ENCODE peak calls at places on chromosome 5, in six cellular contexts. P is fibroblast of pulmonary artery, E is RWPE2, R is PC-9, W is sigmoid colon, O is fibroblast of lung. X is an unnamed sample.
A peak's percentile ranks its signal among the peaks of the same experiment; 100 is the strongest.

GRCh38 chr5:126358525-126358924 is 64.7 kb upstream of the GRAMD2B start:
- DNase-seq in W (no peak), P (no peak), O (peak; percentile 70), R (no peak), E (no peak), X (peak; percentile 39)

GRCh38 chr5:172853355-172853975 is 19.4 kb downstream of the ERGIC1 start:
- DNase-seq in W (no peak), O (peak; percentile 29), P (peak; percentile 59), E (no peak), R (no peak), X (no peak)

GRCh38 chr5:174311531-174312269 is 266.2 kb downstream of the NSG2 start:
- DNase-seq in R (peak; percentile 58), W (no peak), O (peak; percentile 50), P (peak; percentile 66), E (no peak), X (no peak)

GRCh38 chr5:154447074-154447725 is 1.4 kb downstream of the SAP30L start:
- DNase-seq in W (no peak), O (no peak), E (no peak), P (no peak), R (no peak), X (no peak)

GRCh38 chr5:111948517-111948916 is 191.5 kb upstream of the NREP start:
- DNase-seq in P (peak; percentile 94), W (no peak), O (peak; percentile 99), E (no peak), R (no peak), X (peak; percentile 84)

GRCh38 chr5:53089481-53089976 is 20.0 kb downstream of the MOCS2 start:
- DNase-seq in E (no peak), O (no peak), R (no peak), P (no peak), W (no peak), X (no peak)

GRCh38 chr5:53256746-53257145 is 147.2 kb upstream of the MOCS2 start:
- DNase-seq in R (peak; percentile 14), O (peak; percentile 98), E (peak; percentile 66), P (peak; percentile 77), W (no peak), X (peak; percentile 34)

GRCh38 chr5:141822134-141822533 is 56.1 kb downstream of the PCDH1 start:
- DNase-seq in W (no peak), R (no peak), O (peak; percentile 19), E (no peak), P (peak; percentile 56), X (no peak)

GRCh38 chr5:115415143-115415491 is 118.7 kb upstream of the CCDC112 start:
- DNase-seq in E (no peak), R (peak; percentile 56), O (peak; percentile 87), P (peak; percentile 92), W (no peak), X (peak; percentile 46)

GRCh38 chr5:54091416-54092130 is 218.8 kb downstream of the ARL15 start:
- DNase-seq in W (peak; percentile 70), R (no peak), O (peak; percentile 52), P (no peak), E (peak; percentile 78), X (no peak)

GRCh38 chr5:74919487-74919886 is 53.3 kb upstream of the FAM169A start:
- DNase-seq in R (no peak), P (peak; percentile 76), W (no peak), O (peak; percentile 58), E (no peak), X (peak; percentile 56)

GRCh38 chr5:157175071-157175612 is 5.5 kb upstream of the ITK start:
- DNase-seq in W (no peak), P (no peak), R (no peak), E (no peak), O (no peak), X (no peak)

GRCh38 chr5:132283423-132284043 is 10.7 kb upstream of the SLC22A4 start:
- DNase-seq in O (peak; percentile 60), W (no peak), P (peak; percentile 69), E (no peak), R (no peak), X (peak; percentile 54)

GRCh38 chr5:10987291-10987806 is 226.3 kb upstream of the DAP start:
- DNase-seq in W (no peak), P (no peak), R (no peak), O (no peak), E (no peak), X (no peak)

GRCh38 chr5:81209869-81210268 is 23.3 kb upstream of the CKMT2 start:
- DNase-seq in W (no peak), P (no peak), E (no peak), O (no peak), R (no peak), X (no peak)

GRCh38 chr5:141597814-141598213 is 21.0 kb downstream of the DIAPH1 start:
- DNase-seq in O (no peak), E (no peak), P (no peak), W (no peak), R (no peak), X (no peak)

GRCh38 chr5:169100735-169101075 is 200.2 kb downstream of the SLIT3 start:
- DNase-seq in R (no peak), W (no peak), P (no peak), O (peak; percentile 84), E (no peak), X (peak; percentile 38)

GRCh38 chr5:92613546-92613945 is 967.5 kb downstream of the NR2F1-AS1 start:
- DNase-seq in E (no peak), W (no peak), R (no peak), O (peak; percentile 79), P (peak; percentile 11), X (peak; percentile 35)

GRCh38 chr5:157301066-157301465 is 35.1 kb downstream of the CYFIP2 start:
- DNase-seq in R (no peak), E (no peak), W (no peak), O (no peak), P (no peak), X (no peak)

DNA sequence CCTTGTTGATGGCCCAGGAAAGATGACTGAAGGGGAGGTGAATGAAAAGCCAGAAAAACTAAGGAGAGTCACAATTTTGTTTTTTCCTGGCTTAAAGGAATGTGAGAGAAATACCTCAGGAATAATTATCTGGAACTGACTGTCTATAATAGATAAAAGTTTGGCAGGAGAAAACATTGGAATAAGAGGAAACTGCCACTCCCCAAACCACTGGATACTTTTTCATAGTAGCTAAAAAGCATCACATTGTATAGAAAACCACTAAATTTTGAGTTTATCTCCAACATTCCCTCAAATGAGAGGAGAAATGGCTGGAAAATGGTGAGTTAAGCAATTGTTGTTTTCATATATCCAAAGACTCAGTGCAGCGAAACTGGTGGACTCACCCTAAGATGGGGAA is 326.0 kb downstream of the NPR3 start:
- DNase-seq in E (no peak), O (peak; percentile 51), P (no peak), W (no peak), R (no peak), X (no peak)
- TF ChIP-seq CTCF in E (no peak), O (no peak), P (no peak), W (no peak), R (no peak), X (no peak)

GRCh38 chr5:14873093-14873492 is 1.5 kb upstream of the ANKH start:
- DNase-seq in R (no peak), E (no peak), O (no peak), P (no peak), W (no peak), X (no peak)

GRCh38 chr5:14870347-14871083 is 1.1 kb downstream of the ANKH start:
- DNase-seq in W (no peak), E (no peak), R (no peak), P (no peak), O (no peak), X (no peak)

GRCh38 chr5:14871084-14871572 is 450 bp downstream of the ANKH start:
- DNase-seq in O (no peak), E (no peak), W (peak; percentile 68), P (no peak), R (peak; percentile 53), X (no peak)

GRCh38 chr5:14872070-14872989 is 752 bp upstream of the ANKH start:
- DNase-seq in E (no peak), R (peak; percentile 73), O (peak; percentile 50), W (peak; percentile 87), P (peak; percentile 45), X (no peak)

GRCh38 chr5:14871573-14872069 is at the start of gene ANKH:
- DNase-seq in O (peak; percentile 76), W (peak; percentile 88), P (peak; percentile 75), R (peak; percentile 96), E (no peak), X (peak; percentile 67)
- TF ChIP-seq CTCF in O (peak; percentile 7), W (no peak), P (no peak), R (no peak), E (peak; percentile 95), X (no peak)

GRCh38 chr5:66860199-66860975 is 264.2 kb downstream of the MAST4 start:
- DNase-seq in O (peak; percentile 36), P (peak; percentile 83), W (no peak), R (no peak), E (no peak), X (no peak)

GRCh38 chr5:66863343-66864170 is 267.4 kb downstream of the MAST4 start:
- DNase-seq in P (no peak), W (no peak), R (no peak), O (peak; percentile 30), E (no peak), X (no peak)

GRCh38 chr5:66856041-66856805 is 260.0 kb downstream of the MAST4 start:
- DNase-seq in R (no peak), O (no peak), P (no peak), W (no peak), E (no peak), X (no peak)

GRCh38 chr5:66864240-66864884 is 268.2 kb downstream of the MAST4 start:
- DNase-seq in R (peak; percentile 25), O (peak; percentile 65), P (peak; percentile 93), W (no peak), E (no peak), X (peak; percentile 42)

DNA sequence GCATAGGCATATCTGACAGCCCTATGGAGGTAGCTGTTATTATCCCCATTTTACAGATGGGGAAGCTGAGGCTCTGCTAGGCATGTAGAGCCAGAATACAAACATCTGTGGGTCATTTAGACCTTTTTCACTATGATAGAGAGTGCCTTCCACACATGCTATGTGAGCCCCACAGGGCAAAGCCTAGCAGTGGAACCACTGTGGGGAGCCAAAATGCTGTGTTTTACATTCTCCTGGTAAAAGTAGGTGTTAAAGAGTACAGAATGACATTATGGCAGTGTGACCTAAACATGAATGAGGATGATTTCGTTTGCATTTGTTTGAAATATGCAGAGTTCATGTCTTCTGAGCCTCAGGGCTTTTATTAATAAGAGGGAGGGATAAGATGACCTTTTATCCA is 265.2 kb downstream of the MAST4 start:
- DNase-seq in W (no peak), R (no peak), E (no peak), O (no peak), P (no peak), X (no peak)
- TF ChIP-seq CTCF in W (no peak), R (no peak), E (peak; percentile 9), O (no peak), P (no peak), X (no peak)

DNA sequence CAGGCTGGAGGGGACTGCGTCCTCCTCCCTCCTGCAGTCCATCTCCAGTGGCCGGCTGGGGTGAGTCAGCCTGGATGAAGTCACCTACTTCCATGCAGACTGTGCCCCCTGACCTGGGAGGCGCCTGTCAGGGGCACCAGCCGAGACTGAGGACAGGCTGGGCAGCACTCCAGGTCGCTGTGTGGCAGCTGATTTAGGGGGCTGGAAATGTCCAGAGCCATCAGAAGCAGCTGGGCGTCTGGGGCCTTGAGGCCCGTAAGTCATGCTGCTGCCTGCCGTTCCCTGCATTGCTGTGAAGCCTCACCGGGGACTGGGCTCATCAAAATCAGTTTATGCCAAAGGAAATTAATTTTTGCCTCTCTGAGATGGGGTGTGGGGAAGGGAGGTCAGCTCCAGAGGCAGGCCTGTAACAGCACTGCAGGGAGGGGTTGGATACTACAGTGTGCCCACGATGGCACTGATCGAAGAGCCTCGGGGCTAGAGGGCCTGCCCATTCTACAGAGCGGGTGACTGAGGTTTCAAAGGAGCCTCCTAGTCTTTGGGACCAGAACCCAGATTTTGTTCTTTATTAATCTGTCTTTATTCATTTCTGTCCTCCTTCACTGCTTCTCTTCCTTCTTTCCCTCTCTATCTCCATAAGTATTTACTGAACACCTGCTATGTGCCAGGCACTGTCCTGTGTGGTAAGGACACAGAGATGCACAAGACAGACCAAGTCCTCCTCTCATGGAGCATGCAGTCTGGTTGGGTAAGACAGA is 70.4 kb upstream of the PSD2 start:
- DNase-seq in R (peak; percentile 67), E (no peak), W (peak; percentile 80), O (peak; percentile 82), P (peak; percentile 74), X (peak; percentile 87)
- TF ChIP-seq CTCF in R (no peak), E (no peak), W (no peak), O (no peak), P (no peak), X (no peak)

X was measured in HFFc6.